ENCODE peak calls at places on chromosomes 16 and 17, in five cellular contexts. F is suprapubic skin, A is stomach, M is sigmoid colon, V is H1. W is an unnamed sample.
A peak's percentile ranks its signal among the peaks of the same experiment; 100 is the strongest.

GRCh38 chr16:58057784-58058183 is 32.2 kb downstream of the MMP15 start:
- DNase-seq in M (no peak), F (no peak), A (no peak), V (no peak), W (no peak)

GRCh38 chr17:28204244-28204643 is 114.8 kb upstream of the TMEM97 start:
- DNase-seq in A (no peak), V (no peak), F (no peak), M (no peak), W (no peak)

GRCh38 chr16:72073831-72074230 is 10.8 kb downstream of the HPR start:
- DNase-seq in F (no peak), A (peak; percentile 31), V (no peak), M (no peak), W (no peak)

GRCh38 chr16:566475-567361 is at the start of gene NHLRC4:
- DNase-seq in M (peak; percentile 90), A (peak; percentile 69), F (no peak), V (no peak), W (peak; percentile 78)

GRCh38 chr17:48995332-48995870 is 1.8 kb upstream of the IGF2BP1 start:
- DNase-seq in V (no peak), M (no peak), F (no peak), A (no peak), W (no peak)

GRCh38 chr17:37608369-37609169 is 649 bp downstream of the SYNRG start:
- DNase-seq in V (peak; percentile 27), A (peak; percentile 26), M (no peak), F (no peak), W (no peak)

GRCh38 chr16:48272837-48273421 is 25.6 kb upstream of the ABCC11 start:
- DNase-seq in F (no peak), A (no peak), V (no peak), M (no peak), W (no peak)

GRCh38 chr17:58148609-58149008 is 425 bp downstream of the OR4D1 start:
- DNase-seq in A (no peak), F (no peak), V (no peak), M (no peak), W (no peak)

GRCh38 chr16:75620326-75621169 is 2.5 kb downstream of the ADAT1 start:
- DNase-seq in A (peak; percentile 34), M (no peak), F (no peak), V (no peak), W (peak; percentile 14)

GRCh38 chr17:31877911-31878702 is 19.1 kb upstream of the COPRS start:
- DNase-seq in A (no peak), V (no peak), F (no peak), M (no peak), W (no peak)

GRCh38 chr17:42282478-42283080 is 5.7 kb upstream of the STAT5A start:
- DNase-seq in M (peak; percentile 10), F (peak; percentile 40), A (peak; percentile 11), V (no peak), W (no peak)

GRCh38 chr17:48384164-48384563 is 45.9 kb downstream of the SKAP1 start:
- DNase-seq in A (no peak), V (no peak), M (no peak), F (no peak), W (no peak)

GRCh38 chr17:17636456-17636855 is 44.8 kb upstream of the RAI1 start:
- DNase-seq in A (no peak), M (no peak), F (no peak), V (no peak), W (no peak)

GRCh38 chr17:1170739-1171138 is 9.0 kb downstream of the ABR start:
- DNase-seq in A (no peak), M (no peak), F (no peak), V (no peak), W (no peak)

GRCh38 chr17:51257150-51258081 is 2.4 kb downstream of the MBTD1 start:
- DNase-seq in F (no peak), V (no peak), M (no peak), A (no peak), W (no peak)

GRCh38 chr16:89014611-89015230 is 37.7 kb upstream of the CBFA2T3 start:
- DNase-seq in F (no peak), A (no peak), M (peak; percentile 60), V (no peak), W (no peak)

GRCh38 chr16:65909310-65910050 is 457.0 kb upstream of the CDH5 start:
- DNase-seq in M (no peak), A (no peak), F (no peak), V (no peak), W (no peak)

GRCh38 chr16:12267491-12267890 is 291.0 kb downstream of the SNX29 start:
- DNase-seq in M (no peak), V (no peak), F (no peak), A (no peak), W (no peak)

GRCh38 chr17:20155258-20156195 is 146.4 kb downstream of the SPECC1 start:
- DNase-seq in M (peak; percentile 95), A (peak; percentile 100), V (peak; percentile 97), F (peak; percentile 95), W (peak; percentile 99)

GRCh38 chr16:19858006-19858653 is 26.5 kb downstream of the GPRC5B start:
- DNase-seq in V (no peak), F (peak; percentile 15), A (no peak), M (no peak), W (no peak)

GRCh38 chr17:58985265-58985810 is 121.3 kb downstream of the TRIM37 start:
- DNase-seq in V (no peak), F (no peak), M (no peak), A (no peak), W (no peak)

GRCh38 chr17:48539177-48539576 is 5.7 kb downstream of the HOXB2 start:
- DNase-seq in F (no peak), M (no peak), V (no peak), A (no peak), W (no peak)

GRCh38 chr16:46980926-46981325 is 7.5 kb upstream of the DNAJA2 start:
- DNase-seq in V (no peak), F (no peak), M (no peak), A (no peak), W (no peak)

GRCh38 chr17:76537288-76537577 is 276 bp downstream of the CYGB start:
- DNase-seq in F (no peak), V (no peak), M (no peak), A (peak; percentile 52), W (no peak)

GRCh38 chr16:53912155-53912554 is 208.2 kb downstream of the FTO start:
- DNase-seq in F (no peak), V (no peak), A (no peak), M (no peak), W (no peak)

GRCh38 chr17:67999291-67999911 is 3.1 kb upstream of the C17orf58 start:
- DNase-seq in F (no peak), A (no peak), M (no peak), V (no peak), W (no peak)

DNA sequence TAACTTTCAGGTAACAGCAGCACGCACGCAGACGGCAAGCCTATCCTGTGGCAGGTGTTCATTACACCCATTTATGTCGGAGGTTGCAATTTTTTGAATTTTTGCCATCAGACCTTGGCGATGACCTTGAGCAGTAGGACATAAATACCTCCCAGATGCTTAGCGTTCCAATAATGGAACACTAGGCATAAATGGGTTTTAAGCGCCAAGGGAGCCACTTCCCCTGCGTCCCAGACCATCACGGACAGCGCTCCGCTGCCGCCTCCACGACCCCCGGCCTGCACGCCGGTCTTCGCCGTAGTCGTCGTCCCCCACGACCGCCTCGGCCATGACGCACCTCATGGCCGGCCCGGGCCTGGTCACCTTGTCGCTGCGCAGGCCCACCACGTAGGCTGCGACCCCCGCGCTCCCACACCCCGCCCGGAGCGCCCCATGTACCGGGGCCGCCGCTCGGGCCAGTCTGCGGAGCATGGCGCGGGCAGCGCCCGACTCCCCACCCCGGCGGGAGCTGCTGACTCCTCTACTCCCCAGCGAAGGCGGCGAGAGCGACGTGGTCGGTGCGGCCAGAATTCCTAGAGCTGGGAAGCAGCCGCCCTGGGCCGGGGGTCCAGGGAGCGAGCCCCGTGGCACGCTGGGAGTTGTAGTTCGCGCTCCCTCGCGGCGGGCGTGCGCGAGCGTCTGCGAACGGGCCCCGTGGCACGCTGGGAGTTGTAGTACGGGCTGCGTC is 22.7 kb downstream of the TMEM235 start:
- DNase-seq in M (peak; percentile 89), A (peak; percentile 88), F (peak; percentile 88), V (peak; percentile 57), W (peak; percentile 88)
- TF ChIP-seq EP300 in M (no peak), A (no peak), F (no peak), V (no peak), W (no peak)

DNA sequence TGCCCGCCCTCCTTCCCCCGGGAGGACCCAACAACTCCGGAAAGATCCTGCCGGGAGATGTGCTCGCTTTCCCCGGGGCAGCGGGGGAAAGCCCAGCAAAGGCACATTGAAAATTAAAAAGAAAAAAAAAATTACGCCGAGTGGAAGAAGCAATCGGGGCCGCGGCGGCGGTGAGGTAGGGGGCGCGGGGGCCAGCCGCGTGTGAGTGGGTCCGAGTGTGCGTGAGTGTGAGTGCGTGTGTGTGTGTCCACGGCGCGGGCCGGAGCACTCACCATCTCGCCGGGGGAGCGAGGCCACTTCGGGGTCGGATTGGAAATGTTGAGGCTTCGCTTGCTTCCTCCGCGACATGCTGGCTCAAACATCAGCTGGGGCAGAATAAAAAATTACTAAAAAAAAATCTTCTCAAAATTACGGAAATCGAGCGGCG is at the start of gene SALL1:
- DNase-seq in F (no peak), V (no peak), A (no peak), M (no peak), W (no peak)
- TF ChIP-seq POLR2AphosphoS5 in F (no peak), V (no peak), A (no peak), M (no peak), W (no peak)

GRCh38 chr17:55427587-55427882 is 5.9 kb upstream of the MMD start:
- DNase-seq in F (no peak), V (no peak), A (no peak), M (no peak), W (no peak)

GRCh38 chr17:55433029-55433628 is 11.5 kb upstream of the MMD start:
- DNase-seq in M (no peak), A (no peak), V (no peak), F (no peak), W (no peak)

GRCh38 chr17:55432358-55433028 is 10.9 kb upstream of the MMD start:
- DNase-seq in F (no peak), A (no peak), V (no peak), M (no peak), W (no peak)

GRCh38 chr17:55433629-55434422 is 12.2 kb upstream of the MMD start:
- DNase-seq in F (no peak), V (no peak), A (peak; percentile 46), M (peak; percentile 83), W (peak; percentile 64)

GRCh38 chr17:55430531-55431228 is 9.0 kb upstream of the MMD start:
- DNase-seq in A (no peak), F (no peak), V (no peak), M (no peak), W (no peak)
- TF ChIP-seq EP300 in A (no peak), F (no peak), V (no peak), M (no peak), W (no peak)

DNA sequence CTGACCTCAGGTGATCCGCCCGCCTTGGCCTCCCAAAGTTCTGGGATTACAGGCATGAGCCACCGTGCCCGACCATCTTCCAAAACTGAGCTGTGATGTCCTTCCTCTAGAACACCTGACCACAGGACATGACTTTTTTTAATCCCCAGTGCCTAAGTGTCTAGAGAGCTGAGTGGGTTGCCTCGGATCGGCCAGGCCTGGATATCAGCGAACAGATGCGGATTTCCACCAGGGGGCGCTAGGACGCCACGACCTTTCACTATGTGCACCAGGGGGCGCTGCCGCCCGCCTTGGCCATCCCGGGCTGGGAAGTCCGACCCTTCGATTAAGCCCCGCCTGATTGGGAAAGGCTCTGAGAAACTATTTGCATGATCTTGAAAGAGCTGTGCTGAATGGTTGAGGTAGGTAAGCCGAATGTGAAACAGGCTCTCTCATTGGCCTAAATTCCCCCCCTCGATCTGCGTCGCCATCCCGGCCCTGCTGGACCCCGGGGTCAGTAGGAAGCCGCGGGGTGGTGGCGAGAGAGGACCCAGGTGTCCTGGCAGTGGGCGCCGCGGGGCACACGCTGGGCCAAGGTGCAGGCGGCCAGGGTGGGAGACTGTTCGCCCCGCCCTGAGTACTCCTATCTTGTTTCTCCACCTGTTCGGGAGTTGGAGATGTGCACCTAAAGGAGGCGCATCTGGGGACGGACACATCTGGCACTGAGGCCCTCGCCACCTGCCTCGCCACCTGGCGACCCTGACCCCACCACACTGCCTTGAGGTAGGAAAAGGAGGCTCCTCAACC is at the start of gene ACBD4:
- DNase-seq in F (peak; percentile 97), A (peak; percentile 97), M (peak; percentile 98), V (peak; percentile 87), W (peak; percentile 96)
- TF ChIP-seq POLR2AphosphoS5 in F (no peak), A (peak; percentile 70), M (peak; percentile 66), V (no peak), W (peak; percentile 79)